ENCODE peak calls at places on chromosomes 6 and 20, in eight cellular contexts. M, A, O, R, T, Y, V and G are unnamed samples.

GRCh38 chr6:152048921-152049320 is 241.4 kb downstream of the ESR1 start:
- DNase-seq in Y (no peak), O (no peak), T (no peak), A (no peak), M (no peak), V (no peak), R (no peak), G (no peak)

GRCh38 chr6:8628063-8628462 is 192.7 kb upstream of the SLC35B3 start:
- DNase-seq in V (no peak), T (no peak), M (no peak), O (no peak), Y (no peak), R (no peak), A (no peak), G (no peak)

GRCh38 chr6:19024737-19025136 is 637.6 kb downstream of the RNF144B start:
- DNase-seq in V (peak; percentile 25), R (no peak), A (no peak), Y (no peak), T (no peak), M (no peak), O (no peak), G (peak; percentile 28)

GRCh38 chr6:63058601-63059000 is 152.7 kb upstream of the FKBP1C start:
- DNase-seq in T (no peak), M (no peak), A (no peak), V (no peak), R (no peak), O (no peak), Y (no peak), G (no peak)

GRCh38 chr20:38073307-38074010 is 39.9 kb downstream of the RPRD1B start:
- DNase-seq in O (peak; percentile 28), M (peak; percentile 93), R (no peak), Y (peak; percentile 92), A (no peak), V (peak; percentile 85), T (no peak), G (peak; percentile 52)

GRCh38 chr20:37651932-37652331 is 41.9 kb upstream of the CTNNBL1 start:
- DNase-seq in O (peak; percentile 71), T (no peak), R (peak; percentile 62), Y (no peak), M (no peak), A (no peak), V (peak; percentile 26), G (no peak)

GRCh38 chr20:1888796-1889463 is 6.3 kb upstream of the SIRPA start:
- DNase-seq in V (no peak), T (no peak), M (no peak), O (no peak), A (no peak), Y (peak; percentile 71), R (peak; percentile 67), G (no peak)

GRCh38 chr6:8219352-8219943 is 117.1 kb upstream of the EEF1E1 start:
- DNase-seq in A (peak; percentile 31), V (peak; percentile 21), M (peak; percentile 27), R (no peak), Y (no peak), T (no peak), O (peak; percentile 42), G (peak; percentile 63)

GRCh38 chr6:150894935-150895686 is 29.6 kb downstream of the MTHFD1L start:
- DNase-seq in O (no peak), M (no peak), T (no peak), A (no peak), R (no peak), Y (peak; percentile 54), V (peak; percentile 19), G (no peak)

GRCh38 chr6:34547921-34548644 is 8.0 kb downstream of the SPDEF start:
- DNase-seq in A (no peak), V (no peak), R (no peak), M (no peak), O (peak; percentile 55), Y (no peak), T (no peak), G (no peak)

GRCh38 chr6:143396497-143397228 is 53.8 kb downstream of the ADAT2 start:
- DNase-seq in M (no peak), V (no peak), R (no peak), Y (no peak), T (no peak), O (no peak), A (no peak), G (no peak)

GRCh38 chr20:9359561-9360308 is 154.7 kb upstream of the LAMP5 start:
- DNase-seq in Y (peak; percentile 70), M (no peak), V (peak; percentile 62), T (no peak), A (no peak), R (no peak), O (peak; percentile 38), G (peak; percentile 43)

GRCh38 chr20:63831696-63832686 is 927 bp upstream of the ZBTB46 start:
- DNase-seq in O (peak; percentile 51), M (no peak), V (peak; percentile 59), T (no peak), R (no peak), A (no peak), Y (no peak), G (no peak)

GRCh38 chr6:144150673-144151009 is 324 bp downstream of the STX11 start:
- DNase-seq in T (peak; percentile 48), R (peak; percentile 66), Y (no peak), V (no peak), O (no peak), M (no peak), A (peak; percentile 48), G (no peak)

GRCh38 chr20:23655551-23656211 is 17.9 kb upstream of the CST3 start:
- DNase-seq in R (peak; percentile 84), M (no peak), A (no peak), O (no peak), V (peak; percentile 70), T (no peak), Y (peak; percentile 85), G (no peak)

GRCh38 chr6:130098317-130098716 is 79.9 kb downstream of the L3MBTL3 start:
- DNase-seq in T (no peak), V (no peak), M (no peak), O (no peak), R (no peak), Y (no peak), A (no peak), G (no peak)

GRCh38 chr6:78619016-78619415 is 248.3 kb upstream of the IRAK1BP1 start:
- DNase-seq in A (no peak), Y (no peak), T (no peak), M (no peak), V (no peak), R (no peak), O (no peak), G (no peak)

GRCh38 chr6:12012231-12012565 is at the start of gene HIVEP1:
- DNase-seq in A (no peak), Y (peak; percentile 71), T (no peak), O (peak; percentile 31), R (peak; percentile 59), M (no peak), V (no peak), G (peak; percentile 34)

DNA sequence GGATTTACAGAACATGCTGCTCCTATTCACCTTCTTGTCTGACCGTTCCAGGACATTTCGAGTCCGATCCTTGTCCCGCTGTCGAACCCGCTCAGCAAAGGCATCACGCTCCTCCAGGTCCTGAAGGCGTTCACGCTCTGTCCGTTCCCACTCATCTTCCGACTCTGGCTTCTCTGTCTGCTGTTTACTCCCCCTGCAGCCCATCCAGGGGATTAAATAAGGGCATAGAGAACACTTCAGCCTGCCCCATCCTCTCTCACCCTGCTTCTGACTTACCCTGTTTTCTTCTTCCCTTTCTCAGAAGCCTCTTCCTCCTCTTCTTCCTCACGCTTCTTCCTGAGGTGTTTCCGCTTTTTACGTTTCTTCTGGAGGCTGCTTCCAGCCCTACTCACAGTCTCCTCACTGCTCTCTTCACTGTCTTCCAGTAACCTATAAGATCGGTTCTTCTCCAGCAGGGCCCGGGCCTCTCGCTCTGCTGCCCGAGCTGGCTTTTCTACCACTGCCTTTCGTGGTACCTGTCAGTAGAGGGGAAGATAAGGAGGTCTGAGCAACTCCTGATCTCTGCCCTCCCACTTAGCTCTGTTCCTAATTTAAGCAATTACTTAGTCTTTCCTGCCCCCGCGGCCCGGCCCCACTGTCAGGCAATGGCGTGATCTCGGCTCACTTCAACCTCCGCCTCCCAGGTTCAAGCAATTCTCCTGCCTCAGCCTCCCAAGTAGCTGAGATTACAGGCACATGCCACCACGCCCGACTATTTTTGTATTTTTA is 1.9 kb downstream of the DHX16 start:
- DNase-seq in M (no peak), A (no peak), V (no peak), R (no peak), Y (no peak), T (no peak), O (no peak), G (no peak)
- TF ChIP-seq CTCF in M (peak; percentile 34), A (no peak), V (no peak), R (no peak), Y (no peak), T (no peak), O (no peak), G (peak; percentile 43)

DNA sequence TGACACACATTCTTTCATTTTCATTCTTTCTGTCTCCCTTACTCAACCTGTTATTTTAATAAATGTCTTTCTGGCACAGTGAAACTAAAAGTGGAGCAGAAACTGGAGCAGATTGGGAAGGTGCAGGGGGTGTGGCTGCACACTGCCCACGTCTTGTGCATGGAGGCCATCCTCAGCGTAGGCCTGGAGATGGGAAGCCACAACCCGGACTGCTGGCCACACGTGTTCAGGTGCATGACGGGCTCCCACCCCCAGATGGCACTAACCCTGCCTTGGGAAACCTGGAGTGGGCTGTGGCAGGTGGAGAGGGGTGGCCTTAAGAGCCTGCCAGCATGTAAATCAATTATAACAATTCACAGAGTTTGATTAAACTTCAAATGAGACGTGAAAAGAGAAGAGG is 71.4 kb upstream of the PBOV1 start:
- DNase-seq in Y (no peak), R (no peak), T (no peak), V (no peak), M (no peak), O (peak; percentile 38), A (no peak), G (no peak)
- TF ChIP-seq CTCF in Y (no peak), R (peak; percentile 14), T (no peak), V (peak; percentile 42), M (no peak), O (no peak), A (no peak), G (peak; percentile 42)

DNA sequence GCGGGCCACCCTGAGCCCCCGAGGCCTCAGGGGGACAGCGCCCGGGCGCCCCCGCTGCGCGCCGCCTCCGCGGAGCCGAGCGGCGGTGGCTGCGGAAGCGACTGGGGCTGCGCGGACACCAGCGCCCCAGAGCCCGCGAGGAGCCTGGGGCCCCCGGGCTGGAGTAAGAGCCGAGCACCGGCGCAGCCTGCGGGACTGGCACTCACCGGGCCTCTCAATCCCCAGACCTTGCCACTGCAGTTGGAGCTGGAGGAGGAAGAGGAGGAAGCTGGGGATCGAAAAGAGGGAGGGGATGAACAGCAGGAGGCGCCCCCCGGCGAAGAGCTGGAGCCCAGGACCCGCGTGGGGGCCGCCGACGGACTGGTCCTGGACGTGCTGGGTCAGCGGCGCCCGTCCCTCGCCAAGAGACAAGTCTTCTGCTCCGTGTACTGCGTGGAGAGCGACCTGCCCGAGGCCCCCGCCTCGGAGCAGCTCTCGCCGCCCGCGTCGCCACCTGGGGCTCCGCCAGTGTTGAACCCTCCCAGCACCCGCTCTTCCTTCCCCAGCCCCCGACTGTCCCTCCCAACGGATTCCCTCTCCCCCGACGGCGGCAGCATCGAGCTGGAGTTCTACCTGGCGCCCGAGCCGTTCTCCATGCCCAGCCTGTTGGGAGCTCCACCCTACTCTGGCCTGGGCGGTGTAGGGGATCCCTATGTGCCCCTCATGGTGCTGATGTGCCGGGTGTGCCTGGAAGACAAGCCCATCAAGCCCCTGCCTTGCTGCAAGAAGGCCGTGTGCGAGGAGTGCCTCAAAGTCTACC is 579 bp downstream of the RNF217 start:
- DNase-seq in T (no peak), V (peak; percentile 36), O (peak; percentile 40), M (no peak), A (no peak), Y (peak; percentile 77), R (peak; percentile 64), G (peak; percentile 29)
- TF ChIP-seq CTCF in T (no peak), V (peak; percentile 45), O (no peak), M (peak; percentile 8), A (no peak), Y (no peak), R (no peak), G (no peak)

GRCh38 chr20:19628570-19629134 is 129.4 kb upstream of the RIN2 start:
- DNase-seq in A (peak; percentile 21), M (peak; percentile 24), Y (no peak), O (peak; percentile 65), V (peak; percentile 50), T (no peak), R (no peak), G (peak; percentile 74)
- TF ChIP-seq CTCF in A (peak; percentile 22), M (peak; percentile 71), Y (no peak), O (no peak), V (peak; percentile 66), T (peak; percentile 37), R (peak; percentile 75), G (peak; percentile 78)